ENCODE peak calls at places on chromosomes 7 and 10, in ten cellular contexts. T, W, L, H, Z, K, I, N, X and F are unnamed samples.

GRCh38 chr10:84267503-84268126 is 22.8 kb downstream of the RGR start:
- DNase-seq in T (peak; percentile 56), W (peak; percentile 74), L (peak; percentile 53), H (peak; percentile 77), Z (peak; percentile 24), K (peak; percentile 49), I (peak; percentile 70), N (peak; percentile 65), X (peak; percentile 68), F (no peak)

GRCh38 chr10:33132626-33133025 is 174.6 kb upstream of the ITGB1 start:
- DNase-seq in T (peak; percentile 62), W (peak; percentile 70), L (no peak), H (no peak), Z (no peak), K (no peak), I (no peak), N (no peak), X (peak; percentile 38), F (no peak)

GRCh38 chr7:115678049-115678982 is 352.2 kb downstream of the TFEC start:
- DNase-seq in T (peak; percentile 62), W (peak; percentile 8), L (no peak), H (peak; percentile 62), Z (no peak), K (no peak), I (peak; percentile 55), N (no peak), X (no peak), F (peak; percentile 58)

GRCh38 chr7:97064020-97064419 is 39.4 kb upstream of the DLX5 start:
- DNase-seq in T (no peak), W (no peak), L (no peak), H (no peak), Z (no peak), K (no peak), I (no peak), N (no peak), X (no peak), F (no peak)

GRCh38 chr7:36746347-36746746 is 22.1 kb upstream of the AOAH start:
- DNase-seq in T (peak; percentile 56), W (peak; percentile 93), L (no peak), H (no peak), Z (no peak), K (no peak), I (peak; percentile 7), N (no peak), X (no peak), F (no peak)

GRCh38 chr7:155962191-155962967 is 150.1 kb upstream of the SHH start:
- DNase-seq in T (peak; percentile 70), W (peak; percentile 99), L (no peak), H (peak; percentile 39), Z (no peak), K (no peak), I (peak; percentile 78), N (peak; percentile 15), X (no peak), F (no peak)

GRCh38 chr7:105337529-105337928 is 51.2 kb downstream of the SRPK2 start:
- DNase-seq in T (no peak), W (no peak), L (no peak), H (no peak), Z (no peak), K (no peak), I (no peak), N (no peak), X (no peak), F (no peak)

GRCh38 chr10:59177862-59178235 is 1.4 kb downstream of the PHYHIPL start:
- DNase-seq in T (no peak), W (no peak), L (no peak), H (no peak), Z (no peak), K (no peak), I (no peak), N (no peak), X (no peak), F (no peak)

GRCh38 chr7:39720586-39720985 is 97.2 kb downstream of the RALA start:
- DNase-seq in T (peak; percentile 85), W (peak; percentile 75), L (no peak), H (peak; percentile 86), Z (no peak), K (no peak), I (no peak), N (no peak), X (no peak), F (no peak)

GRCh38 chr10:33180390-33180789 is 154.1 kb downstream of the NRP1 start:
- DNase-seq in T (no peak), W (no peak), L (no peak), H (no peak), Z (no peak), K (no peak), I (peak; percentile 70), N (peak; percentile 7), X (no peak), F (no peak)

GRCh38 chr7:15554081-15554480 is 7.7 kb downstream of the AGMO start:
- DNase-seq in T (no peak), W (peak; percentile 78), L (no peak), H (no peak), Z (no peak), K (no peak), I (peak; percentile 39), N (no peak), X (no peak), F (no peak)

GRCh38 chr10:3056280-3057037 is 10.9 kb upstream of the PFKP start:
- DNase-seq in T (no peak), W (peak; percentile 90), L (no peak), H (no peak), Z (no peak), K (no peak), I (no peak), N (no peak), X (no peak), F (no peak)

GRCh38 chr10:123275183-123275549 is 121.0 kb downstream of the BUB3 start:
- DNase-seq in T (no peak), W (no peak), L (no peak), H (no peak), Z (no peak), K (no peak), I (no peak), N (no peak), X (no peak), F (no peak)

GRCh38 chr7:92246363-92247101 is 758 bp downstream of the ANKIB1 start:
- DNase-seq in T (no peak), W (peak; percentile 29), L (peak; percentile 53), H (peak; percentile 44), Z (no peak), K (peak; percentile 37), I (peak; percentile 30), N (peak; percentile 3), X (peak; percentile 81), F (no peak)

GRCh38 chr10:47190301-47190700 is 109.7 kb upstream of the GDF10 start:
- DNase-seq in T (no peak), W (no peak), L (no peak), H (no peak), Z (no peak), K (no peak), I (no peak), N (no peak), X (no peak), F (no peak)

GRCh38 chr7:101488826-101489572 is 126.3 kb downstream of the COL26A1 start:
- DNase-seq in T (no peak), W (no peak), L (no peak), H (peak; percentile 36), Z (no peak), K (no peak), I (no peak), N (no peak), X (no peak), F (no peak)

GRCh38 chr7:130384371-130384801 is 4.1 kb downstream of the CPA1 start:
- DNase-seq in T (no peak), W (no peak), L (no peak), H (no peak), Z (no peak), K (no peak), I (no peak), N (no peak), X (no peak), F (no peak)

GRCh38 chr10:103783686-103784085 is 71.7 kb downstream of the SH3PXD2A start:
- DNase-seq in T (no peak), W (no peak), L (no peak), H (no peak), Z (no peak), K (no peak), I (no peak), N (no peak), X (no peak), F (no peak)

GRCh38 chr10:78432582-78432981 is 398.9 kb downstream of the RPS24 start:
- DNase-seq in T (no peak), W (peak; percentile 42), L (no peak), H (no peak), Z (no peak), K (no peak), I (no peak), N (no peak), X (no peak), F (no peak)

GRCh38 chr7:93232673-93233018 is 480 bp downstream of the VPS50 start:
- DNase-seq in T (peak; percentile 3), W (peak; percentile 17), L (no peak), H (no peak), Z (no peak), K (peak; percentile 18), I (no peak), N (no peak), X (no peak), F (no peak)